ENCODE peak calls at places on chromosomes 7 and 10, in four cellular contexts. O is mesenchymal stem cell, L is esophagus squamous epithelium, Q is GM23338. V is an unnamed sample.
A peak's percentile ranks its signal among the peaks of the same experiment; 100 is the strongest.

GRCh38 chr7:55172881-55173609 is 154.2 kb downstream of the EGFR start:
- DNase-seq in O (no peak), L (no peak), Q (no peak), V (no peak)

GRCh38 chr7:88289505-88290129 is 17.1 kb downstream of the STEAP4 start:
- DNase-seq in O (no peak), L (no peak), Q (no peak), V (no peak)

GRCh38 chr7:10723832-10724231 is 249.8 kb upstream of the PHF14 start:
- DNase-seq in O (no peak), L (no peak), Q (no peak), V (no peak)

GRCh38 chr10:52011113-52011512 is 303.0 kb upstream of the DKK1 start:
- DNase-seq in O (no peak), L (no peak), Q (no peak), V (no peak)

GRCh38 chr7:127845497-127846214 is 185.6 kb downstream of the LRRC4 start:
- DNase-seq in O (no peak), L (no peak), Q (no peak), V (no peak)

GRCh38 chr10:48740023-48740707 is 55.5 kb downstream of the WDFY4 start:
- DNase-seq in O (no peak), L (no peak), Q (no peak), V (no peak)

GRCh38 chr7:100215895-100216294 is 3.9 kb upstream of the PVRIG start:
- DNase-seq in O (peak; percentile 38), L (no peak), Q (no peak), V (no peak)

GRCh38 chr10:93006435-93007039 is 54.1 kb upstream of the CYP26C1 start:
- DNase-seq in O (peak; percentile 63), L (no peak), Q (peak; percentile 83), V (no peak)

GRCh38 chr10:51092402-51092801 is 18.1 kb downstream of the PRKG1 start:
- DNase-seq in O (no peak), L (no peak), Q (no peak), V (peak; percentile 53)

GRCh38 chr7:151408839-151409554 is 841 bp downstream of the WDR86 start:
- DNase-seq in O (peak; percentile 52), L (no peak), Q (peak; percentile 79), V (no peak)

GRCh38 chr7:99839560-99840011 is 11.8 kb downstream of the CYP3A43 start:
- DNase-seq in O (no peak), L (no peak), Q (peak; percentile 59), V (peak; percentile 65)

GRCh38 chr10:121956111-121957061 is 18.6 kb downstream of the NSMCE4A start:
- DNase-seq in O (no peak), L (no peak), Q (no peak), V (no peak)

GRCh38 chr10:3077940-3078630 is 10.7 kb downstream of the PFKP start:
- DNase-seq in O (no peak), L (no peak), Q (peak; percentile 23), V (peak; percentile 53)

GRCh38 chr7:140581411-140581810 is 59.2 kb downstream of the DENND2A start:
- DNase-seq in O (no peak), L (no peak), Q (no peak), V (no peak)

GRCh38 chr7:99943641-99944507 is 14.5 kb upstream of the GJC3 start:
- DNase-seq in O (no peak), L (no peak), Q (peak; percentile 98), V (no peak)

GRCh38 chr7:72345208-72345727 is 66.9 kb downstream of the CALN1 start:
- DNase-seq in O (no peak), L (no peak), Q (no peak), V (no peak)

GRCh38 chr10:99329891-99330674 is 927 bp downstream of the CNNM1 start:
- DNase-seq in O (peak; percentile 43), L (no peak), Q (peak; percentile 59), V (no peak)

GRCh38 chr7:54988516-54988915 is 30.3 kb upstream of the EGFR start:
- DNase-seq in O (no peak), L (no peak), Q (no peak), V (no peak)

GRCh38 chr7:157428554-157428945 is 91.7 kb downstream of the DNAJB6 start:
- DNase-seq in O (no peak), L (no peak), Q (no peak), V (no peak)

GRCh38 chr7:151053751-151054150 is 3.9 kb downstream of the CDK5 start:
- DNase-seq in O (no peak), L (no peak), Q (no peak), V (no peak)

GRCh38 chr7:97733276-97734206 is 1.7 kb downstream of the TAC1 start:
- DNase-seq in O (no peak), L (no peak), Q (peak; percentile 75), V (no peak)

GRCh38 chr7:149714910-149715471 is 58.4 kb downstream of the ZNF467 start:
- DNase-seq in O (peak; percentile 33), L (no peak), Q (no peak), V (peak; percentile 37)

GRCh38 chr7:26189000-26189539 is 11.5 kb downstream of the HNRNPA2B1 start:
- DNase-seq in O (no peak), L (no peak), Q (no peak), V (no peak)
- H3K36me3 ChIP-seq in O (peaks cover 87% of the 10 kb centered on the region), L (peaks cover 37% of the 10 kb centered on the region), Q (peaks cover 51% of the 10 kb centered on the region), V (peaks cover 31% of the 10 kb centered on the region)

GRCh38 chr10:17645591-17646345 is 1.8 kb downstream of the STAM start:
- DNase-seq in O (no peak), L (no peak), Q (no peak), V (no peak)

GRCh38 chr10:17644485-17644964 is 574 bp downstream of the STAM start:
- DNase-seq in O (no peak), L (no peak), Q (peak; percentile 23), V (no peak)

GRCh38 chr10:17649836-17650235 is 5.9 kb downstream of the STAM start:
- DNase-seq in O (no peak), L (no peak), Q (no peak), V (no peak)

GRCh38 chr10:17649052-17649451 is 5.1 kb downstream of the STAM start:
- DNase-seq in O (no peak), L (no peak), Q (no peak), V (no peak)

GRCh38 chr10:17647316-17647715 is 3.4 kb downstream of the STAM start:
- DNase-seq in O (no peak), L (no peak), Q (no peak), V (no peak)
- H3K4me1 ChIP-seq in O (peaks cover 4% of the 10 kb centered on the region), L (peaks cover 32% of the 10 kb centered on the region), Q (peaks cover 33% of the 10 kb centered on the region), V (peaks cover 5% of the 10 kb centered on the region)

GRCh38 chr7:5532520-5533335 is 109.1 kb upstream of the TNRC18 start:
- DNase-seq in O (no peak), L (no peak), Q (peak; percentile 50), V (peak; percentile 93)

GRCh38 chr7:5526190-5527037 is 102.8 kb upstream of the TNRC18 start:
- DNase-seq in O (peak; percentile 38), L (no peak), Q (peak; percentile 58), V (peak; percentile 57)

GRCh38 chr7:5525271-5526189 is 101.9 kb upstream of the TNRC18 start:
- DNase-seq in O (peak; percentile 57), L (no peak), Q (peak; percentile 59), V (peak; percentile 29)

GRCh38 chr7:5528071-5528814 is 104.6 kb upstream of the TNRC18 start:
- DNase-seq in O (peak; percentile 39), L (no peak), Q (no peak), V (peak; percentile 52)

DNA sequence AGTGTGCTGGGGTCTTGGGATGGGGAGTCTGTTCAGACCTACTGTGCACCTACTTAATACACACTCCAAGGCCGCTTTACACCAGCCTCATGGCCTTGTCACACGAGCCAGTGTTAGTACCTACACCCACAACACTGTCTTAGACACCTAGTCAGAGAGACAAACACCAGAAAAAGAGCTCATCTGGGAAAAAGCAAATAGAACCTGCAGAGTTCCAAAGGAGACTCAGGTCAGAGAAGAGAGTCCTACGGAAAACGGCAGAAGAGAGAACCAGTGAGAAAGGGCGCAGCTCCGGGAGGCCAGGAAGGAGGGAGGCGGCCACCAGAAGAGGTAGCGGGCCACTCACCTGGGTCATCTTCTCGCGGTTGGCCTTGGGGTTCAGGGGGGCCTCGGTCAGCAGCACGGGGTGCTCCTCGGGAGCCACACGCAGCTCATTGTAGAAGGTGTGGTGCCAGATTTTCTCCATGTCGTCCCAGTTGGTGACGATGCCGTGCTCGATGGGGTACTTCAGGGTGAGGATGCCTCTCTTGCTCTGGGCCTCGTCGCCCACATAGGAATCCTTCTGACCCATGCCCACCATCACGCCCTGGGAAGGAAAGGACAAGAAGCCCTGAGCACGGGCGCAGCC is 105.3 kb upstream of the TNRC18 start:
- DNase-seq in O (peak; percentile 34), L (no peak), Q (no peak), V (no peak)
- H3K36me3 ChIP-seq in O (peaks cover 45% of the 10 kb centered on the region), L (peaks cover 34% of the 10 kb centered on the region), Q (peaks cover 54% of the 10 kb centered on the region), V (peaks cover 24% of the 10 kb centered on the region)

DNA sequence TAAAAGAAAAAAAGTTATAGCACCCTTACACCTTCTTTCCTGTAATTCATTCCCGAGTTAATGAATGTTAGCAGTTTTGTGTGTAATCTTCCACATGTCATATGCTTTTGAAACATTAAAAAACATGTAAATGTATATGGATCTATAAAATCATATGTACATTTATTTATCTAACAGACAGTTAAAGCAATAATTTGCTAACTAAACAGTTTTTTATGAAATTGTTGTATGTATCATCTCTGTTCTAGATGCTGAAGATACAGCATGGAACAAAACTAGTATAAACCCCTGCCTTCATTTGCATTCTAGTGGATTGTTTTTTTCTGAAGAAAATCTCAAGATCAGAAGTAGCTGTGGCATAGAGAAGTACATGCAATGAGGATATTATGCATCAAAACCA is 165.0 kb downstream of the POU6F2 start:
- DNase-seq in O (no peak), L (no peak), Q (no peak), V (no peak)
- H3K4me1 ChIP-seq in O (no peaks in the 10 kb centered on the region), L (no peaks in the 10 kb centered on the region), Q (no peaks in the 10 kb centered on the region), V (no peaks in the 10 kb centered on the region)

V was measured in colonic mucosa.